ENCODE peak calls at places on chromosome 20, in six cellular contexts. One of them, this sample, is unnamed.

GRCh38 chr20:54980321-54980960 is 505.0 kb downstream of the DOK5 start:
- DNase-seq in KBM-7: peak; percentile 11
- DNase-seq in tibial nerve: no peak
- DNase-seq in occipital lobe: no peak
- DNase-seq in HTR-8/SVneo: no peak
- DNase-seq in activated effector memory CD4-positive, alpha-beta T cell treated with anti-CD3 and anti-CD28 coated beads, Interleukin-2, amount 50 U/mL, for 16 hours: no peak
- DNase-seq in this sample: no peak

GRCh38 chr20:23291575-23292240 is 58.9 kb upstream of the NXT1 start:
- DNase-seq in activated effector memory CD4-positive, alpha-beta T cell treated with anti-CD3 and anti-CD28 coated beads, Interleukin-2, amount 50 U/mL, for 16 hours: no peak
- DNase-seq in KBM-7: no peak
- DNase-seq in HTR-8/SVneo: no peak
- DNase-seq in tibial nerve: no peak
- DNase-seq in occipital lobe: no peak
- DNase-seq in this sample: no peak

GRCh38 chr20:34538671-34539123 is 19.8 kb upstream of the MAP1LC3A start:
- DNase-seq in HTR-8/SVneo: peak; percentile 60
- DNase-seq in activated effector memory CD4-positive, alpha-beta T cell treated with anti-CD3 and anti-CD28 coated beads, Interleukin-2, amount 50 U/mL, for 16 hours: peak; percentile 86
- DNase-seq in KBM-7: peak; percentile 68
- DNase-seq in tibial nerve: no peak
- DNase-seq in occipital lobe: no peak
- DNase-seq in this sample: peak; percentile 54

GRCh38 chr20:30816182-30816645 is 441.2 kb upstream of the DEFB115 start:
- DNase-seq in occipital lobe: no peak
- DNase-seq in tibial nerve: no peak
- DNase-seq in KBM-7: no peak
- DNase-seq in activated effector memory CD4-positive, alpha-beta T cell treated with anti-CD3 and anti-CD28 coated beads, Interleukin-2, amount 50 U/mL, for 16 hours: no peak
- DNase-seq in HTR-8/SVneo: no peak
- DNase-seq in this sample: no peak

GRCh38 chr20:35833271-35833670 is 61.5 kb downstream of the PHF20 start:
- DNase-seq in KBM-7: no peak
- DNase-seq in activated effector memory CD4-positive, alpha-beta T cell treated with anti-CD3 and anti-CD28 coated beads, Interleukin-2, amount 50 U/mL, for 16 hours: no peak
- DNase-seq in HTR-8/SVneo: no peak
- DNase-seq in occipital lobe: no peak
- DNase-seq in tibial nerve: no peak
- DNase-seq in this sample: no peak

GRCh38 chr20:51930775-51931174 is 128.5 kb upstream of the SALL4 start:
- DNase-seq in KBM-7: no peak
- DNase-seq in tibial nerve: no peak
- DNase-seq in occipital lobe: no peak
- DNase-seq in HTR-8/SVneo: peak; percentile 76
- DNase-seq in activated effector memory CD4-positive, alpha-beta T cell treated with anti-CD3 and anti-CD28 coated beads, Interleukin-2, amount 50 U/mL, for 16 hours: no peak
- DNase-seq in this sample: no peak

GRCh38 chr20:23082846-23083552 is 3.1 kb downstream of the CD93 start:
- DNase-seq in occipital lobe: no peak
- DNase-seq in activated effector memory CD4-positive, alpha-beta T cell treated with anti-CD3 and anti-CD28 coated beads, Interleukin-2, amount 50 U/mL, for 16 hours: no peak
- DNase-seq in KBM-7: no peak
- DNase-seq in tibial nerve: no peak
- DNase-seq in HTR-8/SVneo: no peak
- DNase-seq in this sample: no peak

GRCh38 chr20:52204136-52204535 is 12.6 kb upstream of the ZFP64 start:
- DNase-seq in occipital lobe: no peak
- DNase-seq in HTR-8/SVneo: no peak
- DNase-seq in KBM-7: no peak
- DNase-seq in activated effector memory CD4-positive, alpha-beta T cell treated with anti-CD3 and anti-CD28 coated beads, Interleukin-2, amount 50 U/mL, for 16 hours: no peak
- DNase-seq in tibial nerve: no peak
- DNase-seq in this sample: no peak

GRCh38 chr20:2169456-2170088 is 67.9 kb downstream of the STK35 start:
- DNase-seq in occipital lobe: no peak
- DNase-seq in KBM-7: no peak
- DNase-seq in HTR-8/SVneo: no peak
- DNase-seq in activated effector memory CD4-positive, alpha-beta T cell treated with anti-CD3 and anti-CD28 coated beads, Interleukin-2, amount 50 U/mL, for 16 hours: no peak
- DNase-seq in tibial nerve: no peak
- DNase-seq in this sample: no peak

GRCh38 chr20:58640446-58640845 is 10.6 kb upstream of the STX16 start:
- DNase-seq in KBM-7: no peak
- DNase-seq in occipital lobe: no peak
- DNase-seq in activated effector memory CD4-positive, alpha-beta T cell treated with anti-CD3 and anti-CD28 coated beads, Interleukin-2, amount 50 U/mL, for 16 hours: peak; percentile 57
- DNase-seq in HTR-8/SVneo: no peak
- DNase-seq in tibial nerve: no peak
- DNase-seq in this sample: no peak

GRCh38 chr20:60649541-60649940 is 602.5 kb upstream of the CDH4 start:
- DNase-seq in KBM-7: peak; percentile 54
- DNase-seq in HTR-8/SVneo: no peak
- DNase-seq in activated effector memory CD4-positive, alpha-beta T cell treated with anti-CD3 and anti-CD28 coated beads, Interleukin-2, amount 50 U/mL, for 16 hours: no peak
- DNase-seq in occipital lobe: no peak
- DNase-seq in tibial nerve: no peak
- DNase-seq in this sample: no peak

GRCh38 chr20:47487175-47487917 is 14.3 kb upstream of the NCOA3 start:
- DNase-seq in occipital lobe: no peak
- DNase-seq in HTR-8/SVneo: no peak
- DNase-seq in tibial nerve: no peak
- DNase-seq in KBM-7: peak; percentile 77
- DNase-seq in activated effector memory CD4-positive, alpha-beta T cell treated with anti-CD3 and anti-CD28 coated beads, Interleukin-2, amount 50 U/mL, for 16 hours: peak; percentile 83
- DNase-seq in this sample: no peak

GRCh38 chr20:62258499-62259293 is 20.4 kb downstream of the OSBPL2 start:
- DNase-seq in tibial nerve: no peak
- DNase-seq in occipital lobe: no peak
- DNase-seq in activated effector memory CD4-positive, alpha-beta T cell treated with anti-CD3 and anti-CD28 coated beads, Interleukin-2, amount 50 U/mL, for 16 hours: no peak
- DNase-seq in KBM-7: no peak
- DNase-seq in HTR-8/SVneo: no peak
- DNase-seq in this sample: no peak

GRCh38 chr20:38110525-38111178 is 54.4 kb downstream of the TGM2 start:
- DNase-seq in occipital lobe: no peak
- DNase-seq in activated effector memory CD4-positive, alpha-beta T cell treated with anti-CD3 and anti-CD28 coated beads, Interleukin-2, amount 50 U/mL, for 16 hours: no peak
- DNase-seq in HTR-8/SVneo: no peak
- DNase-seq in KBM-7: no peak
- DNase-seq in tibial nerve: no peak
- DNase-seq in this sample: no peak

GRCh38 chr20:2259731-2260130 is 36.1 kb upstream of the TGM3 start:
- DNase-seq in KBM-7: no peak
- DNase-seq in activated effector memory CD4-positive, alpha-beta T cell treated with anti-CD3 and anti-CD28 coated beads, Interleukin-2, amount 50 U/mL, for 16 hours: no peak
- DNase-seq in tibial nerve: no peak
- DNase-seq in occipital lobe: no peak
- DNase-seq in HTR-8/SVneo: no peak
- DNase-seq in this sample: no peak

GRCh38 chr20:50379049-50379990 is 130.9 kb upstream of the PTPN1 start:
- DNase-seq in HTR-8/SVneo: peak; percentile 64
- DNase-seq in tibial nerve: peak; percentile 86
- DNase-seq in KBM-7: peak; percentile 78
- DNase-seq in occipital lobe: no peak
- DNase-seq in activated effector memory CD4-positive, alpha-beta T cell treated with anti-CD3 and anti-CD28 coated beads, Interleukin-2, amount 50 U/mL, for 16 hours: no peak
- DNase-seq in this sample: no peak

GRCh38 chr20:37345339-37346231 is at the start of gene SRC:
- DNase-seq in HTR-8/SVneo: peak; percentile 86
- DNase-seq in tibial nerve: peak; percentile 71
- DNase-seq in KBM-7: peak; percentile 46
- DNase-seq in occipital lobe: peak; percentile 32
- DNase-seq in activated effector memory CD4-positive, alpha-beta T cell treated with anti-CD3 and anti-CD28 coated beads, Interleukin-2, amount 50 U/mL, for 16 hours: peak; percentile 82
- DNase-seq in this sample: no peak

GRCh38 chr20:35978041-35978513 is 9.7 kb downstream of the CNBD2 start:
- DNase-seq in tibial nerve: no peak
- DNase-seq in KBM-7: no peak
- DNase-seq in HTR-8/SVneo: no peak
- DNase-seq in activated effector memory CD4-positive, alpha-beta T cell treated with anti-CD3 and anti-CD28 coated beads, Interleukin-2, amount 50 U/mL, for 16 hours: no peak
- DNase-seq in occipital lobe: no peak
- DNase-seq in this sample: no peak

GRCh38 chr20:13029687-13030510 is 21.1 kb downstream of the SPTLC3 start:
- DNase-seq in occipital lobe: no peak
- DNase-seq in HTR-8/SVneo: peak; percentile 32
- DNase-seq in activated effector memory CD4-positive, alpha-beta T cell treated with anti-CD3 and anti-CD28 coated beads, Interleukin-2, amount 50 U/mL, for 16 hours: no peak
- DNase-seq in KBM-7: no peak
- DNase-seq in tibial nerve: no peak
- DNase-seq in this sample: no peak

GRCh38 chr20:63945031-63945658 is 11.1 kb downstream of the UCKL1 start:
- DNase-seq in activated effector memory CD4-positive, alpha-beta T cell treated with anti-CD3 and anti-CD28 coated beads, Interleukin-2, amount 50 U/mL, for 16 hours: no peak
- DNase-seq in tibial nerve: no peak
- DNase-seq in KBM-7: no peak
- DNase-seq in occipital lobe: no peak
- DNase-seq in HTR-8/SVneo: no peak
- DNase-seq in this sample: no peak

GRCh38 chr20:11965602-11966001 is 47.9 kb downstream of the BTBD3 start:
- DNase-seq in KBM-7: no peak
- DNase-seq in occipital lobe: no peak
- DNase-seq in HTR-8/SVneo: no peak
- DNase-seq in activated effector memory CD4-positive, alpha-beta T cell treated with anti-CD3 and anti-CD28 coated beads, Interleukin-2, amount 50 U/mL, for 16 hours: no peak
- DNase-seq in tibial nerve: no peak
- DNase-seq in this sample: no peak

GRCh38 chr20:52190437-52191131 is 995 bp downstream of the ZFP64 start:
- DNase-seq in activated effector memory CD4-positive, alpha-beta T cell treated with anti-CD3 and anti-CD28 coated beads, Interleukin-2, amount 50 U/mL, for 16 hours: peak; percentile 75
- DNase-seq in KBM-7: peak; percentile 55
- DNase-seq in tibial nerve: no peak
- DNase-seq in occipital lobe: no peak
- DNase-seq in HTR-8/SVneo: peak; percentile 90
- DNase-seq in this sample: peak; percentile 49